ENCODE peak calls at places on chromosomes 6 and 20, in nine cellular contexts. M is stimulated activated CD4-positive, alpha-beta T cell treated with anti-CD3 and anti-CD28 coated beads, Interleukin-4, amount 100 ng/mL, for 48 hours; W is GM20000; U is dermis blood vessel endothelial cell; R is AG09309; S is NCI-H69; T is CD8-positive, alpha-beta T cell; D is activated T-helper 1 cell treated with Interleukin-2 at 50 U/mL for 16 hours; N is mucosa of gallbladder. Z is an unnamed sample.

GRCh38 chr6:582370-582769 is 74.5 kb downstream of the HUS1B start:
- DNase-seq in N (no peak), R (no peak), W (no peak), S (peak; percentile 78), M (no peak), U (no peak), D (no peak), T (no peak), Z (no peak)

GRCh38 chr6:166581091-166581511 is 5.4 kb downstream of the RAMACL start:
- DNase-seq in R (no peak), M (no peak), U (no peak), T (no peak), N (no peak), S (no peak), W (no peak), D (no peak), Z (no peak)

GRCh38 chr6:64013061-64013410 is 377.4 kb downstream of the PHF3 start:
- DNase-seq in M (no peak), N (no peak), D (no peak), S (peak; percentile 54), T (no peak), U (no peak), W (no peak), R (no peak), Z (no peak)

GRCh38 chr6:14841901-14842421 is 403.9 kb upstream of the JARID2 start:
- DNase-seq in D (no peak), R (peak; percentile 100), W (no peak), U (no peak), M (no peak), N (peak; percentile 27), S (peak; percentile 18), T (no peak), Z (no peak)

GRCh38 chr6:144379356-144379755 is 94.2 kb downstream of the UTRN start:
- DNase-seq in D (no peak), R (no peak), S (no peak), M (no peak), N (no peak), U (no peak), W (peak; percentile 7), T (no peak), Z (no peak)

GRCh38 chr20:16571333-16571732 is 1.9 kb downstream of the KIF16B start:
- DNase-seq in N (no peak), U (no peak), D (no peak), M (no peak), W (no peak), S (no peak), T (no peak), R (no peak), Z (no peak)

GRCh38 chr6:35432291-35432690 is 19.8 kb upstream of the FANCE start:
- DNase-seq in W (no peak), U (no peak), D (no peak), N (no peak), R (no peak), S (no peak), M (no peak), T (no peak), Z (no peak)

GRCh38 chr6:21985904-21986303 is 310.9 kb downstream of the PRL start:
- DNase-seq in U (no peak), S (no peak), D (no peak), R (no peak), M (no peak), W (no peak), N (no peak), T (no peak), Z (no peak)

GRCh38 chr6:113306552-113307145 is 550.5 kb upstream of the MARCKS start:
- DNase-seq in M (peak; percentile 3), T (no peak), U (peak; percentile 65), N (peak; percentile 72), R (no peak), W (peak; percentile 38), S (peak; percentile 39), D (no peak), Z (peak; percentile 57)

GRCh38 chr20:34583524-34583923 is 25.0 kb downstream of the MAP1LC3A start:
- DNase-seq in W (no peak), R (no peak), S (no peak), N (no peak), T (no peak), M (no peak), D (no peak), U (no peak), Z (no peak)

GRCh38 chr6:15763827-15764226 is 101.0 kb upstream of the DTNBP1 start:
- DNase-seq in W (no peak), D (no peak), M (no peak), T (no peak), N (peak; percentile 37), U (peak; percentile 20), R (no peak), S (no peak), Z (no peak)

GRCh38 chr20:23135449-23136447 is 49.6 kb upstream of the CD93 start:
- DNase-seq in M (no peak), D (no peak), U (peak; percentile 47), R (no peak), T (no peak), S (no peak), N (no peak), W (no peak), Z (no peak)

GRCh38 chr6:6246539-6246938 is 73.9 kb downstream of the F13A1 start:
- DNase-seq in D (no peak), U (no peak), T (no peak), R (no peak), W (peak; percentile 9), S (no peak), M (no peak), N (no peak), Z (peak; percentile 21)

Z was measured in GM12878.